ENCODE peak calls at places on chromosomes 12 and 14, in ten cellular contexts. Q is neural progenitor cell, C is WTC11, I is lung, R is H9, L is MCF 10A, T is nephron progenitor cell, H is NB4, F is AG09309, X is mucosa of descending colon. P is an unnamed sample.

GRCh38 chr14:71319646-71320045 is 412.4 kb downstream of the PCNX1 start:
- DNase-seq in H (peak; percentile 24), I (no peak), F (no peak), T (peak; percentile 4), C (no peak), R (no peak), X (no peak), Q (peak; percentile 35), L (no peak), P (peak; percentile 8)

GRCh38 chr12:58580095-58580494 is 340.2 kb downstream of the LRIG3 start:
- DNase-seq in H (no peak), L (no peak), F (no peak), I (no peak), R (no peak), Q (no peak), C (no peak), T (no peak), X (no peak), P (no peak)

GRCh38 chr14:99174081-99174851 is 97.7 kb downstream of the BCL11B start:
- DNase-seq in H (no peak), L (no peak), C (peak; percentile 68), X (no peak), Q (no peak), R (peak; percentile 85), T (no peak), F (no peak), I (no peak), P (no peak)

GRCh38 chr14:72894623-72895378 is 900 bp upstream of the DPF3 start:
- DNase-seq in Q (peak; percentile 59), F (no peak), L (peak; percentile 9), R (peak; percentile 59), H (no peak), T (peak; percentile 48), I (no peak), X (no peak), C (peak; percentile 54), P (peak; percentile 13)

GRCh38 chr14:97071177-97071576 is 274.0 kb downstream of the VRK1 start:
- DNase-seq in Q (no peak), H (no peak), T (no peak), F (no peak), C (no peak), X (no peak), L (no peak), R (no peak), I (no peak), P (no peak)

GRCh38 chr14:24508155-24508554 is at the start of gene CMA1:
- DNase-seq in Q (no peak), R (no peak), X (no peak), H (peak; percentile 61), F (no peak), I (no peak), C (no peak), L (no peak), T (no peak), P (no peak)

GRCh38 chr12:95218852-95219171 is 1.2 kb downstream of the VEZT start:
- DNase-seq in H (peak; percentile 57), F (no peak), C (no peak), I (no peak), X (no peak), Q (peak; percentile 15), R (no peak), T (peak; percentile 23), L (peak; percentile 50), P (peak; percentile 2)

GRCh38 chr12:25977047-25977446 is 18.6 kb downstream of the RASSF8 start:
- DNase-seq in H (no peak), X (no peak), R (no peak), I (no peak), T (no peak), L (no peak), F (peak; percentile 74), Q (peak; percentile 56), C (no peak), P (no peak)

GRCh38 chr12:116182359-116183063 is 95.0 kb downstream of the MED13L start:
- DNase-seq in L (no peak), F (no peak), T (no peak), Q (peak; percentile 32), R (no peak), I (no peak), C (no peak), H (no peak), X (no peak), P (no peak)

GRCh38 chr14:103879570-103880333 is 32.4 kb upstream of the PPP1R13B start:
- DNase-seq in I (peak; percentile 84), Q (no peak), T (peak; percentile 46), X (peak; percentile 87), C (peak; percentile 40), H (no peak), F (no peak), L (peak; percentile 52), R (peak; percentile 69), P (no peak)

GRCh38 chr14:78227466-78228077 is 57.4 kb downstream of the NRXN3 start:
- DNase-seq in R (no peak), C (peak; percentile 17), F (no peak), I (no peak), L (peak; percentile 44), H (no peak), X (no peak), T (no peak), Q (no peak), P (no peak)

GRCh38 chr12:40106202-40106533 is 287 bp upstream of the SLC2A13 start:
- DNase-seq in Q (no peak), L (no peak), R (no peak), H (no peak), T (no peak), I (no peak), X (no peak), F (no peak), C (no peak), P (no peak)

GRCh38 chr12:40105515-40106201 is at the start of gene SLC2A13:
- DNase-seq in T (peak; percentile 81), I (peak; percentile 62), Q (peak; percentile 89), H (peak; percentile 88), R (peak; percentile 85), F (peak; percentile 4), L (peak; percentile 76), X (peak; percentile 84), C (peak; percentile 74), P (peak; percentile 56)

GRCh38 chr12:40106655-40107054 is 774 bp upstream of the SLC2A13 start:
- DNase-seq in C (no peak), X (no peak), T (no peak), L (peak; percentile 42), F (no peak), Q (no peak), I (no peak), R (no peak), H (no peak), P (no peak)

GRCh38 chr12:40107098-40107802 is 1.4 kb upstream of the SLC2A13 start:
- DNase-seq in L (peak; percentile 83), R (peak; percentile 82), T (peak; percentile 89), Q (peak; percentile 90), I (peak; percentile 91), C (peak; percentile 87), X (peak; percentile 87), F (peak; percentile 32), H (peak; percentile 86), P (peak; percentile 87)

GRCh38 chr12:40107803-40108620 is 2.1 kb upstream of the SLC2A13 start:
- DNase-seq in R (no peak), X (peak; percentile 44), I (no peak), Q (no peak), C (no peak), L (no peak), F (no peak), T (no peak), H (no peak), P (no peak)
- TF ChIP-seq CTCF in R (peak; percentile 6), X (no peak), I (no peak), Q (no peak), C (no peak), L (no peak), F (no peak), T (no peak), H (no peak), P (no peak)

GRCh38 chr12:13203028-13203922 is 6.7 kb downstream of the EMP1 start:
- DNase-seq in Q (peak; percentile 70), C (peak; percentile 80), F (no peak), T (no peak), I (no peak), X (no peak), R (peak; percentile 88), H (peak; percentile 60), L (no peak), P (no peak)
- TF ChIP-seq CTCF in Q (peak; percentile 58), C (no peak), F (peak; percentile 65), T (no peak), I (no peak), X (no peak), R (peak; percentile 80), H (peak; percentile 34), L (no peak), P (peak; percentile 66)

DNA sequence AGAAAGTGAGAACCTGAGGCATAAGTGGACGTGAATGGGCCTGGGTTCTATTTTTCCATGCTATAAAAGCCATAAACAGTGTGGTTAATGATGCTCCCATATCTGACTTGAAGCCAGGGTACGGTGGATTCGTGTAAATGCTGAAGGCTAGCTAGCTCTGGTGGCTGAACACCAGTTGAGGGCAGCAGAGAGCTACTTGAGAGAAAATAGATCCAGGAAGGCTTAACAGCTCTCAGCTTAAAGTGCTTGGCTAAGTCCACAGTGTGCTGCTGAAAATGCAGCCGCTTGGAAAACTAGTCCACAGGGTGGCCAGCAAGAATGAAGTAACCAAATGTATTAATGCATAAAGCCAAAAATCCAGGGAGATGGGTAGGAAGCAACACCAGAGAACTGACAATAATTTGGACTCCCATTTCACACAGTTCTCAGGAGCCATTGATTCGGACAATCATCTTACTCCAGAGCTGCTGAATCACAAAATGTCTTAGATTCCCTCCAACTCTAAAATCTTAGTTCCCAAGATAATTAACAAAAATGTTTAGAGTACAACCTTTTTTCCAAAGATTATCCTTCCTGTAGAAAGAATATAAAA is 15.0 kb upstream of the FOXG1 start:
- DNase-seq in Q (peak; percentile 85), F (peak; percentile 11), T (peak; percentile 62), C (peak; percentile 50), H (peak; percentile 59), L (peak; percentile 73), I (no peak), R (peak; percentile 72), X (no peak), P (peak; percentile 60)
- TF ChIP-seq CTCF in Q (peak; percentile 85), F (peak; percentile 77), T (peak; percentile 73), C (no peak), H (peak; percentile 80), L (peak; percentile 46), I (no peak), R (peak; percentile 75), X (peak; percentile 17), P (peak; percentile 78)

DNA sequence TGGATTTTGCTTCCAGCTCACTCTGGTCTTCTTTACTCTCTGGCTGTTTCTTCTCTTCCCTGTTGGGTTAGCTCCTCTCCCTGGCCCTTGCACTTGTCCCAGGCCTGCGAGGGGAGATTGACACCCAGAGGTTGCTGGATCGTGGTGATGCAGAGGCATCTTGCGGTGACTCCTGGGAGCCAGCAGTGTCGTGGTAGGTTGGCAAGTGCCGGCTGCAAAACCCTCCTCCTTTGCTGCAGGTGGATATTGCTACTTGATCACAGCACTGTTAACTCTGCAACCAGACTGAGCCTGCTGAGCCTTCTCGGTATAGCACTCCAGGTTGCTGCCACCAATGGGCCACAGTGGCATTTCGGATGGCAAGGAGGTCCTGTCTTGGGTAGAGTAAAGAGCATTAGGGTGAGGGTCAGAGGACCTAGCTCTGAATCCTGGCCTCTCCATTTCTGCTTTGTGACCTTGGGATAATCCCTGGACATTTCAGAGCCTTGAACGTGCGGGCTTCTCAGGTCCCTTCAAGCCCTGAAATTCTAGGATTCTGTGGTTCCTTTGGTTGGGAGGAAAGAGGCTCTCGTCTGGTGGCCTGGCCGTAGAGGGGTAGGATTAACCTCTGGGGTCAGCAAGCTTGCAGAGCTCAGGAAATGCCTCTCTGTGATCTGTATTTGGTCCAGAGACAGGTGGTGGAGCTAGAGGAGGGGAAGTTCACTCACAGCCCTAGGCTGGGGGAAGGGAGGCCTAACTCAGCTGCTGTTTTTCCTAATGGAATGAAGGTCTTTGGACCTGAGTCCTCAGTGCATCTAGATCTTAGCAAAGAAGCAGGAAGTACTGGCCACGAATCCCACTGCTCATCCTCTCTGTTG is 87.5 kb downstream of the TSPAN9 start:
- DNase-seq in F (no peak), I (no peak), H (no peak), C (no peak), T (no peak), Q (peak; percentile 64), L (no peak), R (no peak), X (no peak), P (no peak)
- TF ChIP-seq CTCF in F (no peak), I (no peak), H (no peak), C (no peak), T (no peak), Q (no peak), L (no peak), R (no peak), X (no peak), P (no peak)